ENCODE peak calls at places on chromosomes 12 and 14, in four cellular contexts. I, F, D and J are unnamed samples.

GRCh38 chr12:51977320-51977753 is 25.8 kb downstream of the ACVR1B start:
- DNase-seq in I (no peak), F (no peak), D (peak; percentile 56), J (no peak)

GRCh38 chr14:26589998-26590397 is 7.8 kb downstream of the NOVA1 start:
- DNase-seq in I (no peak), F (no peak), D (no peak), J (no peak)

GRCh38 chr14:73824116-73824515 is 27.5 kb upstream of the PTGR2 start:
- DNase-seq in I (no peak), F (no peak), D (no peak), J (peak; percentile 13)

GRCh38 chr12:52319097-52319496 is 2.1 kb downstream of the KRT83 start:
- DNase-seq in I (no peak), F (no peak), D (no peak), J (peak; percentile 46)

GRCh38 chr14:68249534-68250517 is 430.2 kb downstream of the RAD51B start:
- DNase-seq in I (no peak), F (no peak), D (no peak), J (no peak)

GRCh38 chr12:132250707-132251106 is 78.7 kb downstream of the GALNT9 start:
- DNase-seq in I (no peak), F (no peak), D (no peak), J (peak; percentile 93)

GRCh38 chr12:109944975-109945374 is 44.9 kb downstream of the TCHP start:
- DNase-seq in I (no peak), F (no peak), D (no peak), J (no peak)

GRCh38 chr14:68952544-68953535 is 26.3 kb downstream of the ACTN1 start:
- DNase-seq in I (no peak), F (no peak), D (no peak), J (peak; percentile 39)

GRCh38 chr14:73746540-73747385 is 32.6 kb upstream of the PNMA1 start:
- DNase-seq in I (no peak), F (no peak), D (no peak), J (no peak)

GRCh38 chr12:77054856-77055255 is 10.5 kb downstream of the E2F7 start:
- DNase-seq in I (no peak), F (no peak), D (no peak), J (no peak)

GRCh38 chr12:86838709-86839108 is 582.5 kb upstream of the MGAT4C start:
- DNase-seq in I (no peak), F (no peak), D (no peak), J (no peak)
- TF ChIP-seq CTCF in I (no peak), F (no peak), D (no peak), J (peak; percentile 27)

GRCh38 chr12:69238589-69239285 is 632 bp upstream of the CPSF6 start:
- DNase-seq in I (no peak), F (no peak), D (no peak), J (no peak)

GRCh38 chr12:69241444-69242092 is 2.2 kb downstream of the CPSF6 start:
- DNase-seq in I (no peak), F (no peak), D (no peak), J (no peak)

GRCh38 chr12:69239922-69240624 is 704 bp downstream of the CPSF6 start:
- DNase-seq in I (no peak), F (peak; percentile 8), D (peak; percentile 54), J (no peak)

GRCh38 chr12:69240625-69240984 is 1.2 kb downstream of the CPSF6 start:
- DNase-seq in I (no peak), F (peak; percentile 13), D (no peak), J (no peak)

GRCh38 chr12:69239286-69239921 is at the start of gene CPSF6:
- DNase-seq in I (peak; percentile 94), F (peak; percentile 84), D (peak; percentile 97), J (peak; percentile 99)
- TF ChIP-seq CTCF in I (no peak), F (no peak), D (peak; percentile 17), J (peak; percentile 4)

DNA sequence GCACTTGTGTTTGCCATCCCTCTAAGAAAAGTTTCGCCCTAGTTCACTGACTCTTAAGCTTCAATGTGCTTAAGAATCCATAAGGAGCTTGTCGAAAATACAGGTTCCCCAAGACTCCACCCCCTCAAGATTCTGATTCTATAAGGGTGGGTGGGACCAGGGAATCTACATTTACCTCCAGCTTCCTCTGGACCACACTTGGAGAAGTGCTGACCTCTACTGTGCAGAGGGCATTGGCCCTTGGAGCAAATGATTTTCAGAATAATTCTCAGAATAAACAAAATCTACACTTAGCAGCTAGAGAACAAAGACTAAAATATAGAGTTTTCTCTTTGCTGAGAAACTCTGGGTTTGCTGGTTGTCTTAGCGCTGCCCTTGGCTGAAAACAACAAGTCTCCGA is 5.0 kb downstream of the TGFB3 start:
- DNase-seq in I (no peak), F (no peak), D (no peak), J (no peak)
- TF ChIP-seq CTCF in I (no peak), F (no peak), D (no peak), J (peak; percentile 23)

GRCh38 chr14:45810152-45810872 is 557.3 kb upstream of the MIS18BP1 start:
- DNase-seq in I (no peak), F (no peak), D (no peak), J (no peak)
- TF ChIP-seq CTCF in I (no peak), F (no peak), D (no peak), J (peak; percentile 70)

DNA sequence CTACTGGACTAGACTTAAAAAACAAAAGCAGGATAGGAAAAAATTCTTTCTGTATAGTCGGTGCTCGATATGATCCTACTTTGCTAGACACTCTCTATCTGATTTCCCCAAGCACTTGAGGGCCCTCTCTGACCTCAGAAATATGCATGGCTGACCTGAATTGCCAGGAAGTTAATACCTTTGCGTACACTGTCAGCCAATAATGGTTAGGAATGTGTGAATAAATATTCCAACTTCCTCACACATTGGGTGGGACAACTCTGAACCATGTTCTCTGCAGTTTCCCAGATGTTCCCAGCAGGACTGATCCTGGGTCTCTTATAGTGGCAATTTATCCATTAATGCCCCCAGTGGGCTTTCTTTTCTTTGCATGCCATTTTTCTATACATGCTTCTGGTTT is 20.5 kb upstream of the RPL10L start:
- DNase-seq in I (no peak), F (no peak), D (no peak), J (no peak)
- TF ChIP-seq CTCF in I (no peak), F (no peak), D (no peak), J (no peak)

GRCh38 chr12:50182461-50182860 is 15.3 kb upstream of the CERS5 start:
- DNase-seq in I (no peak), F (no peak), D (no peak), J (no peak)

GRCh38 chr12:50185496-50185895 is 18.3 kb upstream of the CERS5 start:
- DNase-seq in I (no peak), F (no peak), D (no peak), J (no peak)

GRCh38 chr12:50185975-50186663 is 18.9 kb upstream of the CERS5 start:
- DNase-seq in I (no peak), F (no peak), D (no peak), J (no peak)

GRCh38 chr12:50184261-50184660 is 17.1 kb upstream of the CERS5 start:
- DNase-seq in I (no peak), F (no peak), D (no peak), J (no peak)

DNA sequence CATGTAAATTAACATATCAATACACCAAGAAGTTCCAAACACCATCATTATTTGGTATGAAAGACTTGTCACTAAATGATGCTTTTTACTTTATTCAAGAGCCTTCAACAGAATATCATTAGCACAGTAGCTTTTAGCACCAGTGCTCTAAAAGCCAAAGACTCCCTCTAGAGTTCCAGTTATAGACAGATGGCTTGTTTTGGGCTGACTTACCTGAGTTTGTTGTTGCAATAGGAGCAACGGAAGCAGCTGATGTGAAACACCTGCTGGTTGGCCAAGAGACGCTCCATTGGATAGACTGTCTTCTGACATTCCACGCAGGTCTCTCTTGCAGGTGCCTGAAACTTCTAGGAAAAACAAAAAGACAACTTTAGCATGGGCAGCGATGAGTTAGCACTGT is 14.5 kb upstream of the CERS5 start:
- DNase-seq in I (no peak), F (no peak), D (no peak), J (no peak)
- TF ChIP-seq CTCF in I (no peak), F (no peak), D (no peak), J (no peak)

DNA sequence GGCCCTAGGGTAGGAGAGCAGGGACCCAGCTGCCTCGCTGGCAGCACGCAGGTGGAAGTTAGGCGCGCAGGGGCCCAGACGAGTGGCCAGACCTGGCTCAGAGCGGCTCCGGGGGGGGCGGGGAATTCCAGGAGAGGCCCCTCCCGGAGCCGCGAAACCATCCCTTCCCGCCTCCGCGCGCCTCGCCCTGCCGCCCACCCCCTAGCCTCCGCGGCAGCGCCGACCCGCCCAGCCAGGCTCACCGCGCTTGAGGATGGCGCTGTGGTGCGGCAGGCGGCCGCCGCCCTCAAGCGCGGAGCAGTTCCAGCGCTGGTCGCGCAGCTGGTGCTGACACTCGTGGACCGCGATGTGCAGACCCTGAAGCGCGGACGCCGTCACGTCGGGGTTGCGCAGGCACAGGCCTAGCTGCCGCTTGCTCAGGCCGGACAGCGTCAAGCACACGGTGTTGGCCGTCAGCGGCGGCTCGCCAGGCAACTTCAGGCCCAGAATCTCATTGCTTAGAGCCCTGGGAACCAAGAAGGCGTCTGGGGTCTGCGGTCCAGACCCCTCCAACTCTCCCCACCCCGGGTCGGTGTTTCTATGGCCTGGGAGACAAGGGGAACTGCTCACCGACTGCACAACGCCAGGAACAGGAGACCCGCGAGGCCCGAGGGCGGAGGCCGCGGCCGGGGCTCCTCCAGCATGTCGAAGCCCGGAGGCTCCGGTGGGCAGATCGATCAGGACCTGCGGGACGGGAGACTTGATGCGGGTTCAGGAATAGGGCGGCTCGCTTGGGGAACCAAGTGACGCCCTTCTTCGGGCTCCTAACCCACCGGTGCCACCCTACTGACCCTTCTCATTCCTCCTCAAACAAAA is 1.5 kb downstream of the WNT10B start:
- DNase-seq in I (no peak), F (no peak), D (no peak), J (no peak)
- TF ChIP-seq CTCF in I (no peak), F (no peak), D (no peak), J (peak; percentile 52)

DNA sequence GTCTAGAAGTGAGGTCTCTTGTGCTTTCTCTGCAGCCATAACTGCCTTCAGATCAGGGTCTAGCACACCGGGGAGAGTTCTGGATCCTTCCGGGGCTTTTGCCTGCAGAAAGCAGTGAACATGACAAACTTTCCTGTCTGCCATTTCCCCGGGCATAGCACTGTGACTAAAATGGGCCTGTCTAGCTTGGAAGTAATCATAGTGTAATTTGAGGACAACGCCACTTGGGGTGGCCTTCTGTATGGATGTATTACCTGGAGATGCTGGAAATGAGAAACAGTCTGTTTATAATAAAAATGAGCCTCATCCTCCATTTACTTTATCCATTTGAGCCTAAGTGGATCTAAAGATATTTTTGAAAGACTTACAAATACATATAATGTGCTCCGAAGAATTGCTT is 453.7 kb downstream of the VRK1 start:
- DNase-seq in I (no peak), F (no peak), D (no peak), J (no peak)
- TF ChIP-seq CTCF in I (no peak), F (no peak), D (no peak), J (no peak)

DNA sequence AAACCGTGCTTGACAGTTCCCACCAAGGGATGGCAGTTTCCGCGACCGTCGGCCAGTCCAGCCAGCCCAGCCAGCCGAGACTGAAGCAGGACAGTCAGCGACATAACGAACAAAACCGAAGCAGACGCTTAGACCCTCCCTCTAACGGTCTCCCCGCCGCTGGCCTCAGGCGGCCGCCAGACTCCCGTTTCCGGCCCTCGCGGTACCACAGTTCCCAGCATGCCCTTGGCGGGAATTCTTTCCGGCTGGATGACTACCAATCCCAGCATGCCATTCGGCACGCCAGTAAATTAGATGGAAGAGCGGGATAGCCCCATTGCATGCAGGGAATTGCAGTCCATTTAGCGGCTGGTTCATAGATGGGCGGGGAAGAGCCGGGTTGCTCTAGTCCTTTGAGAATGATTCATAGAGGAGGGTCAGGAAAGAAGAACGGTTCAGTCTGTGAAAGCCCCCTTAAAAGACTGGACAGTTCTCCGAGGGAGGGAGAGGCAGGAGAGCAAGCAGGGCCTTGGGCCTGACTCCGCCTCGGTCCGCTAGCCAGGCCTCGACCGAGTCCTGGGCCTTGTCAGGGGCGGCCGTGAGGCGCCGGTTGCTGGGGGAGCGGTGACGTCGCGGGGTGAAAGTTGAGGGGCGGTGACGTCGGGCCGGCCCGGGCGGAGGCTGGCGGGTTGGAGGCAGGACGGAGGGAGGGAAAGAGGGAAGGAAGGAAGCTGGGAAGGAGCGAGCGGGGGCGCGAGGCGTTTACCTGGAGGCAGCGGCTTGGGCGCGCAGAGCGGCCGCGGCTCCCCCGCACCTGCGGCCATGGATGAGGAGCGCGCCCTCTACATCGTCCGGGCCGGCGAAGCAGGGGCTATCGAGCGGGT is at the start of gene RIC8B:
- DNase-seq in I (peak; percentile 56), F (peak; percentile 98), D (peak; percentile 96), J (peak; percentile 97)
- TF ChIP-seq CTCF in I (no peak), F (no peak), D (no peak), J (no peak)